ENCODE peak calls at places on chromosomes 12 and 14, in five cellular contexts. L is trophoblast cell, Y is mesendoderm, H is mesenchymal stem cell, I is neuronal stem cell. R is an unnamed sample.

GRCh38 chr14:80485764-80486163 is 274.5 kb upstream of the DIO2 start:
- DNase-seq in L (no peak), Y (no peak), H (peak; percentile 16), I (no peak), R (no peak)

GRCh38 chr14:100730530-100730929 is 3.8 kb downstream of the DLK1 start:
- DNase-seq in L (no peak), Y (no peak), H (no peak), I (no peak), R (no peak)

GRCh38 chr14:104107611-104108569 is 22.4 kb downstream of the ASPG start:
- DNase-seq in L (peak; percentile 9), Y (no peak), H (no peak), I (no peak), R (peak; percentile 37)

GRCh38 chr14:92624764-92625163 is 111.2 kb downstream of the RIN3 start:
- DNase-seq in L (no peak), Y (no peak), H (no peak), I (no peak), R (no peak)

GRCh38 chr12:44422559-44422958 is 453.6 kb downstream of the NELL2 start:
- DNase-seq in L (no peak), Y (peak; percentile 28), H (no peak), I (no peak), R (no peak)

GRCh38 chr12:6605425-6606330 is 1.5 kb downstream of the CHD4 start:
- DNase-seq in L (peak; percentile 29), Y (peak; percentile 49), H (peak; percentile 31), I (no peak), R (peak; percentile 62)

GRCh38 chr12:38744056-38744455 is 161.3 kb downstream of the CPNE8 start:
- DNase-seq in L (peak; percentile 60), Y (no peak), H (peak; percentile 2), I (no peak), R (no peak)

GRCh38 chr12:107027304-107028053 is 40.5 kb upstream of the MTERF2 start:
- DNase-seq in L (peak; percentile 99), Y (peak; percentile 10), H (peak; percentile 98), I (no peak), R (no peak)

GRCh38 chr12:125211464-125211863 is 146.2 kb downstream of the AACS start:
- DNase-seq in L (no peak), Y (no peak), H (no peak), I (no peak), R (no peak)

GRCh38 chr14:88590173-88590572 is 27.3 kb downstream of the ZC3H14 start:
- DNase-seq in L (no peak), Y (no peak), H (peak; percentile 51), I (no peak), R (no peak)

GRCh38 chr14:105123266-105123665 is 45.3 kb downstream of the JAG2 start:
- DNase-seq in L (no peak), Y (no peak), H (no peak), I (no peak), R (no peak)

GRCh38 chr14:55097894-55098560 is 31.0 kb upstream of the LGALS3 start:
- DNase-seq in L (peak; percentile 62), Y (no peak), H (no peak), I (no peak), R (no peak)

GRCh38 chr14:70642313-70643235 is 858 bp downstream of the TTC9 start:
- DNase-seq in L (peak; percentile 51), Y (peak; percentile 88), H (no peak), I (no peak), R (no peak)

GRCh38 chr14:104319489-104320241 is 181.3 kb downstream of the KIF26A start:
- DNase-seq in L (no peak), Y (no peak), H (no peak), I (no peak), R (no peak)

GRCh38 chr12:51521554-51522276 is 69.3 kb upstream of the SCN8A start:
- DNase-seq in L (no peak), Y (no peak), H (no peak), I (no peak), R (no peak)

GRCh38 chr14:100145682-100146464 is 13.6 kb downstream of the DEGS2 start:
- DNase-seq in L (no peak), Y (no peak), H (no peak), I (no peak), R (no peak)

GRCh38 chr12:75853621-75854020 is 178.0 kb downstream of the PHLDA1 start:
- DNase-seq in L (no peak), Y (no peak), H (peak; percentile 46), I (no peak), R (no peak)

GRCh38 chr12:96099431-96099830 is 64.0 kb upstream of the LTA4H start:
- DNase-seq in L (no peak), Y (no peak), H (no peak), I (no peak), R (no peak)

GRCh38 chr14:80638620-80639215 is 302.8 kb downstream of the CEP128 start:
- DNase-seq in L (peak; percentile 84), Y (peak; percentile 67), H (peak; percentile 51), I (no peak), R (no peak)

GRCh38 chr14:94643316-94644101 is 31.3 kb downstream of the SERPINA3 start:
- DNase-seq in L (no peak), Y (no peak), H (no peak), I (no peak), R (no peak)

GRCh38 chr12:19945559-19946485 is 422.5 kb upstream of the PDE3A start:
- DNase-seq in L (peak; percentile 34), Y (no peak), H (peak; percentile 76), I (no peak), R (no peak)

GRCh38 chr12:4855121-4855924 is 54.4 kb upstream of the KCNA1 start:
- DNase-seq in L (peak; percentile 91), Y (peak; percentile 92), H (peak; percentile 67), I (peak; percentile 77), R (peak; percentile 90)

GRCh38 chr12:64039285-64039871 is 182.7 kb downstream of the KICS2 start:
- DNase-seq in L (no peak), Y (no peak), H (peak; percentile 30), I (peak; percentile 3), R (no peak)
- H3K9ac ChIP-seq in L (no peak overlapping the region), Y (no peak overlapping the region), H (peak overlapping the region; percentile 75), I (no peak overlapping the region), R (no peak overlapping the region)

GRCh38 chr12:12007713-12008231 is 63.0 kb upstream of the BCL2L14 start:
- DNase-seq in L (no peak), Y (no peak), H (no peak), I (no peak), R (no peak)
- H2BK120ac ChIP-seq in L (no peak overlapping the region), Y (no peak overlapping the region), H (no peak overlapping the region), I (no peak overlapping the region), R (no peak overlapping the region)

GRCh38 chr12:65940744-65941143 is 116.5 kb downstream of the HMGA2 start:
- DNase-seq in L (no peak), Y (no peak), H (no peak), I (no peak), R (no peak)
- H3K9ac ChIP-seq in L (no peak overlapping the region), Y (no peak overlapping the region), H (peak overlapping the region; percentile 91), I (no peak overlapping the region), R (no peak overlapping the region)

GRCh38 chr12:59452259-59452658 is 143.6 kb upstream of the SLC16A7 start:
- DNase-seq in L (peak; percentile 39), Y (no peak), H (peak; percentile 67), I (no peak), R (no peak)
- H2BK120ac ChIP-seq in L (no peak overlapping the region), Y (no peak overlapping the region), H (no peak overlapping the region), I (no peak overlapping the region), R (no peak overlapping the region)

DNA sequence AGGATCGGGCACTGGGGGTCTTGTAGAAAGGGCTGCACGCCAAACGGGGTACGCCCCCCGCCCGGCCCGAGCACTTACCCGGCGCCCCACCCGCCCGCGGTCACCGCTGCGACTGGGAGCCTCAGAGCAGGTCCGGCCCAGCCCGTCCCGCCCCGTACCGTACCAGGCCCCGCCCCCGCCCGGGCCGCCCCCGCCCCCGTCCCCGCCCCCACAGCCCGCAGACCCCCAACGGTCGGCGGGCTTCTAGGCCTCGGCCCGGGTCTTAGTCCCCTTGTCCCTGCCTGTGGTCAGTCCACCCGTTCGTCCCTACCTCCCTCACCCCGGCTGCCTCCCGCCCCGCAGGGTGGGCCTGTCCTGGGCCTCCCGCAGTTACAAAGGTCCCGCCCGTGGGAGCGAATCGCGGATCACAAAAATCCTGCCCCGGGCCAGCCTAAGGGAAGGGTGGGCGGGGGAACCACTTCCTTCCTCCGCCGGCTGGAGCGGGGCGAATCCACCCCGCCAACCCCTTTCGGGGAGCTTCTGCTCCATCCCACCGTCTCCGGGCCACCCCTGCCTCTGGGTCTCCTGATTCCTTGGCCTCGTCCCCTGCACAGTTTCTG is at the start of gene HVCN1:
- DNase-seq in L (peak; percentile 42), Y (no peak), H (peak; percentile 40), I (peak; percentile 57), R (peak; percentile 82)
- H3K9ac ChIP-seq in L (no peak within 1 kb of the TSS), Y (peak within 1 kb of the TSS; percentile 95), H (peak within 1 kb of the TSS; percentile 73), I (peak within 1 kb of the TSS; percentile 91), R (peak within 1 kb of the TSS; percentile 48)

GRCh38 chr12:92530706-92531105 is 172.1 kb upstream of the PLEKHG7 start:
- DNase-seq in L (no peak), Y (no peak), H (no peak), I (no peak), R (no peak)
- H2BK120ac ChIP-seq in L (no peak overlapping the region), Y (no peak overlapping the region), H (no peak overlapping the region), I (no peak overlapping the region), R (no peak overlapping the region)

DNA sequence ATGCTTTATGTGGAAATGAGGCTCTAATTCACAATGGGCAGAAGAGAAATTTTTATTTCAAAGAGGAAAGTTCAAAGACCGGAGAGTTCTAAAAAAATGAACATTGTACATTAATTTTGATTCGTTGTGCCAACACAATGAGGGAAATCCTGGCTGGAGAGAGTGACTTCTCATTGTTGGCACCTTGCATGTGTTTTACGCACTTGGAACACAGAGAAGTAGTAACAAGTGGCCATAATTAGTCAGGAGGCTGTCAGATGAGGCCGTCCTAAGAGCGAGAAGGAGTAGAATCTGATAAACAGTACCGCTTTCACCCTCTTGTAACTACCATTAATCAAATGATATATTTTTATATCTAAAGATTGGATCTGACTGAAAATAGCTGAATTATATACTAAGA is 6.9 kb downstream of the LMO3 start:
- DNase-seq in L (no peak), Y (no peak), H (no peak), I (no peak), R (no peak)
- H3K9ac ChIP-seq in L (no peak overlapping the region), Y (no peak overlapping the region), H (no peak overlapping the region), I (no peak overlapping the region), R (no peak overlapping the region)

GRCh38 chr12:55816876-55817351 is 610 bp downstream of the SARNP start:
- DNase-seq in L (no peak), Y (peak; percentile 56), H (no peak), I (no peak), R (no peak)
- H2BK120ac ChIP-seq in L (peak overlapping the region; percentile 77), Y (no peak overlapping the region), H (no peak overlapping the region), I (no peak overlapping the region), R (no peak overlapping the region)

GRCh38 chr12:122937622-122938091 is 28.6 kb downstream of the ABCB9 start:
- DNase-seq in L (no peak), Y (no peak), H (no peak), I (no peak), R (no peak)
- H3K9ac ChIP-seq in L (no peak overlapping the region), Y (no peak overlapping the region), H (no peak overlapping the region), I (no peak overlapping the region), R (no peak overlapping the region)

GRCh38 chr12:16939871-16940306 is 333.9 kb upstream of the LMO3 start:
- DNase-seq in L (peak; percentile 88), Y (peak; percentile 95), H (peak; percentile 32), I (peak; percentile 27), R (peak; percentile 91)
- H2BK120ac ChIP-seq in L (no peak overlapping the region), Y (no peak overlapping the region), H (no peak overlapping the region), I (no peak overlapping the region), R (no peak overlapping the region)